ENCODE peak calls at places on chromosomes 1 and 21, in four cellular contexts. One of them, this sample, is unnamed.

GRCh38 chr1:228066891-228067654 is 15.4 kb upstream of the ARF1 start:
- DNase-seq in GM10248: no peak
- DNase-seq in fibroblast of lung: no peak
- DNase-seq in neural crest cell: no peak
- DNase-seq in this sample: no peak

GRCh38 chr21:37257967-37258877 is 8.9 kb downstream of the VPS26C start:
- DNase-seq in GM10248: peak
- DNase-seq in fibroblast of lung: peak
- DNase-seq in neural crest cell: peak
- DNase-seq in this sample: peak

GRCh38 chr1:3539707-3540425 is 71.4 kb downstream of the MEGF6 start:
- DNase-seq in GM10248: no peak
- DNase-seq in fibroblast of lung: no peak
- DNase-seq in neural crest cell: no peak
- DNase-seq in this sample: no peak

GRCh38 chr1:202085682-202086373 is 36.9 kb upstream of the GPR37L1 start:
- DNase-seq in GM10248: no peak
- DNase-seq in fibroblast of lung: peak
- DNase-seq in neural crest cell: no peak
- DNase-seq in this sample: no peak

GRCh38 chr1:157195521-157196244 is 57.5 kb upstream of the ETV3 start:
- DNase-seq in GM10248: no peak
- DNase-seq in fibroblast of lung: no peak
- DNase-seq in neural crest cell: no peak
- DNase-seq in this sample: no peak

GRCh38 chr21:43956667-43957030 is 55.5 kb upstream of the TRAPPC10 start:
- DNase-seq in GM10248: no peak
- DNase-seq in fibroblast of lung: peak
- DNase-seq in neural crest cell: no peak
- DNase-seq in this sample: no peak

GRCh38 chr1:180295999-180296398 is 65.9 kb downstream of the LHX4 start:
- DNase-seq in GM10248: no peak
- DNase-seq in fibroblast of lung: no peak
- DNase-seq in neural crest cell: no peak
- DNase-seq in this sample: no peak

GRCh38 chr1:17510138-17510537 is 29.4 kb upstream of the ARHGEF10L start:
- DNase-seq in GM10248: no peak
- DNase-seq in fibroblast of lung: no peak
- DNase-seq in neural crest cell: no peak
- DNase-seq in this sample: no peak

GRCh38 chr21:34707876-34708325 is 39.1 kb downstream of the CLIC6 start:
- DNase-seq in GM10248: peak
- DNase-seq in fibroblast of lung: no peak
- DNase-seq in neural crest cell: no peak
- DNase-seq in this sample: no peak

GRCh38 chr1:91894036-91894761 is 8.2 kb upstream of the TGFBR3 start:
- DNase-seq in GM10248: no peak
- DNase-seq in fibroblast of lung: peak
- DNase-seq in neural crest cell: no peak
- DNase-seq in this sample: no peak

GRCh38 chr1:15526021-15526489 is 593 bp upstream of the DNAJC16 start:
- DNase-seq in GM10248: no peak
- DNase-seq in fibroblast of lung: no peak
- DNase-seq in neural crest cell: no peak
- DNase-seq in this sample: no peak

GRCh38 chr1:19610282-19610978 is 33.7 kb upstream of the NBL1 start:
- DNase-seq in GM10248: no peak
- DNase-seq in fibroblast of lung: no peak
- DNase-seq in neural crest cell: no peak
- DNase-seq in this sample: no peak

GRCh38 chr1:187987236-187987776 is 1158.6 kb downstream of the PLA2G4A start:
- DNase-seq in GM10248: no peak
- DNase-seq in fibroblast of lung: no peak
- DNase-seq in neural crest cell: no peak
- DNase-seq in this sample: no peak

GRCh38 chr1:195939844-195940243 is 668.4 kb downstream of the KCNT2 start:
- DNase-seq in GM10248: no peak
- DNase-seq in fibroblast of lung: peak
- DNase-seq in neural crest cell: no peak
- DNase-seq in this sample: no peak

GRCh38 chr1:3698660-3699408 is 46.5 kb downstream of the TP73 start:
- DNase-seq in GM10248: no peak
- DNase-seq in fibroblast of lung: no peak
- DNase-seq in neural crest cell: no peak
- DNase-seq in this sample: no peak

GRCh38 chr1:52520149-52520548 is 32.7 kb downstream of the TUT4 start:
- DNase-seq in GM10248: peak
- DNase-seq in fibroblast of lung: peak
- DNase-seq in neural crest cell: no peak
- DNase-seq in this sample: no peak

GRCh38 chr1:53286950-53287349 is 40.9 kb downstream of the LRP8 start:
- DNase-seq in GM10248: no peak
- DNase-seq in fibroblast of lung: no peak
- DNase-seq in neural crest cell: no peak
- DNase-seq in this sample: no peak

GRCh38 chr1:9873385-9873784 is 36.7 kb downstream of the CTNNBIP1 start:
- DNase-seq in GM10248: no peak
- DNase-seq in fibroblast of lung: no peak
- DNase-seq in neural crest cell: no peak
- DNase-seq in this sample: no peak

GRCh38 chr1:2201062-2201461 is 6.5 kb upstream of the FAAP20 start:
- DNase-seq in GM10248: no peak
- DNase-seq in fibroblast of lung: no peak
- DNase-seq in neural crest cell: no peak
- DNase-seq in this sample: no peak

GRCh38 chr1:205714190-205714905 is 34.0 kb upstream of the SLC45A3 start:
- DNase-seq in GM10248: no peak
- DNase-seq in fibroblast of lung: peak
- DNase-seq in neural crest cell: no peak
- DNase-seq in this sample: peak

GRCh38 chr1:14987829-14988603 is 165.5 kb upstream of the TMEM51 start:
- DNase-seq in GM10248: no peak
- DNase-seq in fibroblast of lung: no peak
- DNase-seq in neural crest cell: no peak
- DNase-seq in this sample: no peak

GRCh38 chr1:108747898-108748297 is 1.4 kb downstream of the STXBP3 start:
- DNase-seq in GM10248: no peak
- DNase-seq in fibroblast of lung: no peak
- DNase-seq in neural crest cell: no peak
- DNase-seq in this sample: no peak

GRCh38 chr1:184021666-184022198 is 15.8 kb downstream of the COLGALT2 start:
- DNase-seq in GM10248: no peak
- DNase-seq in fibroblast of lung: no peak
- DNase-seq in neural crest cell: no peak
- DNase-seq in this sample: no peak

GRCh38 chr1:203661572-203661971 is 34.9 kb downstream of the ATP2B4 start:
- DNase-seq in GM10248: no peak
- DNase-seq in fibroblast of lung: no peak
- DNase-seq in neural crest cell: no peak
- DNase-seq in this sample: no peak

GRCh38 chr1:147168626-147169058 is 3.6 kb downstream of the PRKAB2 start:
- DNase-seq in GM10248: no peak
- DNase-seq in fibroblast of lung: peak
- DNase-seq in neural crest cell: no peak
- DNase-seq in this sample: no peak

GRCh38 chr1:193104496-193104905 is 713 bp downstream of the GLRX2 start:
- DNase-seq in GM10248: peak
- DNase-seq in fibroblast of lung: no peak
- DNase-seq in neural crest cell: peak
- DNase-seq in this sample: no peak

GRCh38 chr1:91900538-91900937 is 14.6 kb upstream of the TGFBR3 start:
- DNase-seq in GM10248: no peak
- DNase-seq in fibroblast of lung: peak
- DNase-seq in neural crest cell: no peak
- DNase-seq in this sample: peak

GRCh38 chr1:101741910-101742309 is 254.8 kb downstream of the OLFM3 start:
- DNase-seq in GM10248: no peak
- DNase-seq in fibroblast of lung: no peak
- DNase-seq in neural crest cell: no peak
- DNase-seq in this sample: no peak

GRCh38 chr1:246659594-246660140 is 64.5 kb upstream of the SCCPDH start:
- DNase-seq in GM10248: peak
- DNase-seq in fibroblast of lung: no peak
- DNase-seq in neural crest cell: no peak
- DNase-seq in this sample: no peak

GRCh38 chr1:160724445-160725242 is 13.0 kb upstream of the CD48 start:
- DNase-seq in GM10248: no peak
- DNase-seq in fibroblast of lung: no peak
- DNase-seq in neural crest cell: no peak
- DNase-seq in this sample: no peak

GRCh38 chr1:21324368-21325137 is 34.3 kb upstream of the ECE1 start:
- DNase-seq in GM10248: peak
- DNase-seq in fibroblast of lung: peak
- DNase-seq in neural crest cell: no peak
- DNase-seq in this sample: peak

GRCh38 chr1:27862671-27863551 is 9.4 kb upstream of the THEMIS2 start:
- DNase-seq in GM10248: peak
- DNase-seq in fibroblast of lung: peak
- DNase-seq in neural crest cell: no peak
- DNase-seq in this sample: peak

GRCh38 chr1:11248169-11248568 is 14.2 kb downstream of the MTOR start:
- DNase-seq in GM10248: no peak
- DNase-seq in fibroblast of lung: no peak
- DNase-seq in neural crest cell: no peak
- DNase-seq in this sample: no peak

DNA sequence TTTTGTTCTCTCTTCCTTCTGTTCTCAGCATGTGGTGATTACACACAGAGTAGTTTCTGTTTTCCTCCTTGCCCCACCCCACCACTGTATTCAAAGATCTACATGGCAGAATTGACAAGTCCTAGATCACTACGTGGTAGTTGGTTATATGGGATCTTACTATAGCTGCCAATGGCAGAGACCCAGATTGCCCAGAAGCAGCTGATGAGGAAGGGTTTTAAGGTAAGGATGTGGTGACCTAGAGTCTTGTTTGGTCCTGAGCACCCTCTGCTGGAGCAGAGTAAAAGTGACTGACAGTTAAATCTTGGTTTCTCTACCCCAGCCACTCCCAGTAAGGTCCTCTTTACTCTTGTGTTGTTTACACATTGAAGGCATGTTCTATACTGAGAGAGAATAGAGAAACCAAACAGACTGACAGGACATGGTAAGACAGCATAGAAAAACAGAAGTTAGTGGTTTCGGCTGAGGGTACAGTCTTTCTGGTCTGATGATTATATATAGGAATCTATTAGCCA is 22.8 kb upstream of the STRIP1 start:
- DNase-seq in GM10248: peak
- DNase-seq in fibroblast of lung: peak
- DNase-seq in neural crest cell: no peak
- DNase-seq in this sample: no peak
- TF ChIP-seq CTCF in GM10248: peak
- TF ChIP-seq CTCF in fibroblast of lung: peak
- TF ChIP-seq CTCF in neural crest cell: peak
- TF ChIP-seq CTCF in this sample: peak

GRCh38 chr1:155253208-155253607 is 2.1 kb downstream of the ENTREP3 start:
- DNase-seq in GM10248: no peak
- DNase-seq in fibroblast of lung: no peak
- DNase-seq in neural crest cell: no peak
- DNase-seq in this sample: no peak
- TF ChIP-seq CTCF in GM10248: no peak
- TF ChIP-seq CTCF in fibroblast of lung: no peak
- TF ChIP-seq CTCF in neural crest cell: no peak
- TF ChIP-seq CTCF in this sample: peak

GRCh38 chr1:172378109-172378755 is 42.3 kb upstream of the C1orf105 start:
- DNase-seq in GM10248: no peak
- DNase-seq in fibroblast of lung: no peak
- DNase-seq in neural crest cell: no peak
- DNase-seq in this sample: no peak
- TF ChIP-seq CTCF in GM10248: no peak
- TF ChIP-seq CTCF in fibroblast of lung: no peak
- TF ChIP-seq CTCF in neural crest cell: no peak
- TF ChIP-seq CTCF in this sample: no peak

DNA sequence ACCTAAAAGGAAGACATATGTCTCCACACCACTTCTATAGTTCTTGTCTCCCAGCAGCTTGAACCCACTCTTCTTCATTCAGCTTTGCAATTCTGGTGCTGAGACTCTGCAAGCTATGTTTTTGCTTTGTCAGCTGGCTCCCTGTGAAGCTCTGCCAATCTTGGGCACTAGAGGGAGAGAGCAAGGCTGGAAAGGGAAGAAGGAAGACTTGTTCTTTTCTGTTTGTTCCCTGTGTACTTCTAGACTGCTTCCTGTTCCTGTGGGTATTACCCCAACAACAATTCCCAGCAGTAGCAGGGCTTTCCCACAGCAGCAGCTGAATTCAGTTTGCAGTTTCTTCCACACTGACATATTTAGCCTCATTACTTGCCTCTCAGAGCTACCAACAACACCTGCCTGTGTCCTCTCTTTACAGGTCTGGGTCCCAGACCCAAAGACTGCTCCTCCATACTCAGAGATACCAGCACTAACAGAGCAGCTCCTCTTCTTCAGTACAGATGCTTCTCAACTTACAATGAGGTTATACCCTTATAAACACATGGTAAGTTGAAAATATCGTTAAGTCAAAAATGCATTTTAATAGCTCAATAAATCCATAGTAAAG is 275.2 kb upstream of the NEGR1 start:
- DNase-seq in GM10248: no peak
- DNase-seq in fibroblast of lung: peak
- DNase-seq in neural crest cell: no peak
- DNase-seq in this sample: no peak
- TF ChIP-seq CTCF in GM10248: no peak
- TF ChIP-seq CTCF in fibroblast of lung: peak
- TF ChIP-seq CTCF in neural crest cell: peak
- TF ChIP-seq CTCF in this sample: peak

This sample was measured in BJ.